ENCODE peak calls at places on chromosomes 1 and 21, in eight cellular contexts. H is AG08395; J is effector memory CD8-positive, alpha-beta T cell; L is NCI-H2171; Q is choroid plexus epithelial cell; X is NCI-H226; N is NCI-H510A; T is endothelial cell. S is an unnamed sample.

GRCh38 chr21:17468698-17469097 is 44.1 kb upstream of the CXADR start:
- DNase-seq in N (no peak), Q (no peak), X (no peak), T (no peak), J (no peak), H (no peak), L (no peak), S (no peak)

GRCh38 chr1:61757945-61758344 is 15.7 kb downstream of the PATJ start:
- DNase-seq in X (peak), Q (peak), T (no peak), L (no peak), H (no peak), J (no peak), N (no peak), S (no peak)

GRCh38 chr1:15308135-15308534 is 61.1 kb downstream of the FHAD1 start:
- DNase-seq in Q (no peak), H (no peak), J (no peak), N (no peak), L (no peak), T (no peak), X (no peak), S (no peak)

GRCh38 chr1:162631546-162632233 is 574 bp upstream of the DDR2 start:
- DNase-seq in J (no peak), X (peak), Q (peak), N (no peak), H (peak), T (no peak), L (no peak), S (peak)

GRCh38 chr1:48022306-48022705 is 25.1 kb upstream of the TRABD2B start:
- DNase-seq in H (no peak), T (no peak), N (no peak), Q (no peak), X (no peak), L (no peak), J (no peak), S (no peak)

GRCh38 chr1:29646161-29646775 is 409.9 kb downstream of the PTPRU start:
- DNase-seq in N (no peak), Q (no peak), X (no peak), J (no peak), L (no peak), H (no peak), T (peak), S (no peak)

GRCh38 chr1:213988639-213989070 is 882 bp downstream of the PROX1 start:
- DNase-seq in J (no peak), N (no peak), X (no peak), H (no peak), L (no peak), Q (no peak), T (no peak), S (peak)

GRCh38 chr1:169108897-169109560 is 2.5 kb downstream of the ATP1B1 start:
- DNase-seq in Q (no peak), H (no peak), X (peak), J (no peak), L (no peak), T (no peak), N (peak), S (no peak)

GRCh38 chr1:17010601-17011438 is 908 bp downstream of the ATP13A2 start:
- DNase-seq in H (peak), X (peak), J (no peak), L (no peak), T (peak), Q (no peak), N (no peak), S (peak)

GRCh38 chr1:183685112-183685713 is 32.1 kb upstream of the APOBEC4 start:
- DNase-seq in N (peak), X (peak), J (peak), T (peak), L (peak), H (peak), Q (peak), S (peak)

GRCh38 chr1:205500240-205501218 is 3.9 kb upstream of the CDK18 start:
- DNase-seq in T (no peak), J (no peak), H (no peak), L (no peak), X (peak), Q (no peak), N (no peak), S (no peak)

GRCh38 chr1:90850181-90850924 is 133.3 kb upstream of the BARHL2 start:
- DNase-seq in H (peak), L (no peak), J (no peak), X (no peak), N (peak), T (peak), Q (peak), S (peak)

GRCh38 chr1:40901886-40902633 is 39.9 kb upstream of the CITED4 start:
- DNase-seq in H (peak), N (no peak), L (no peak), T (no peak), J (no peak), Q (peak), X (peak), S (no peak)

GRCh38 chr1:116256875-116257823 is 115.9 kb upstream of the ATP1A1 start:
- DNase-seq in N (no peak), T (no peak), H (no peak), J (no peak), Q (no peak), X (peak), L (peak), S (no peak)

GRCh38 chr1:220958234-220958633 is 79.0 kb downstream of the HLX start:
- DNase-seq in J (no peak), H (no peak), N (no peak), Q (no peak), X (no peak), L (no peak), T (no peak), S (no peak)

GRCh38 chr1:183739082-183739481 is 65.8 kb upstream of the RGL1 start:
- DNase-seq in X (no peak), N (no peak), L (no peak), T (no peak), H (no peak), J (no peak), Q (no peak), S (no peak)